ENCODE peak calls at places on chromosome X, in four cellular contexts. W is transverse colon, P is K562, C is heart right ventricle. K is an unnamed sample.

GRCh38 chrX:113675278-113675677 is 834.6 kb upstream of the AMOT start:
- DNase-seq in P (no peak), C (no peak), W (no peak), K (no peak)

GRCh38 chrX:131812847-131813825 is 210.0 kb upstream of the STK26 start:
- DNase-seq in P (peak; percentile 22), C (no peak), W (peak; percentile 82), K (no peak)

GRCh38 chrX:70554523-70554922 is 109.9 kb downstream of the DLG3 start:
- DNase-seq in P (no peak), C (no peak), W (no peak), K (no peak)

GRCh38 chrX:30971761-30972603 is 82.9 kb upstream of the TAB3 start:
- DNase-seq in W (peak; percentile 17), C (no peak), P (peak; percentile 16), K (peak; percentile 37)

GRCh38 chrX:153864561-153865320 is 21.2 kb downstream of the L1CAM start:
- DNase-seq in P (no peak), W (no peak), C (no peak), K (no peak)

GRCh38 chrX:19388741-19389140 is 45.0 kb downstream of the PDHA1 start:
- DNase-seq in W (no peak), P (no peak), C (no peak), K (no peak)

GRCh38 chrX:3743821-3744439 is 30.5 kb upstream of the PRKX start:
- DNase-seq in C (no peak), P (no peak), W (peak; percentile 9), K (no peak)

GRCh38 chrX:37712458-37712857 is 26.9 kb downstream of the XK start:
- DNase-seq in W (no peak), C (no peak), P (no peak), K (no peak)

GRCh38 chrX:74514384-74514783 is 93.1 kb downstream of the SLC16A2 start:
- DNase-seq in P (no peak), C (no peak), W (no peak), K (no peak)

GRCh38 chrX:108736509-108737479 is at the start of gene IRS4:
- DNase-seq in P (no peak), C (no peak), W (no peak), K (no peak)

GRCh38 chrX:20542072-20542471 is 275.4 kb upstream of the RPS6KA3 start:
- DNase-seq in C (no peak), W (no peak), P (no peak), K (no peak)

GRCh38 chrX:85052636-85053343 is 49.1 kb downstream of the APOOL start:
- DNase-seq in W (no peak), C (no peak), P (no peak), K (no peak)

GRCh38 chrX:119266364-119266995 is 30.4 kb downstream of the PGRMC1 start:
- DNase-seq in P (peak; percentile 27), W (peak; percentile 11), C (no peak), K (no peak)

GRCh38 chrX:86349115-86349514 is 200.9 kb downstream of the DACH2 start:
- DNase-seq in W (no peak), C (no peak), P (no peak), K (no peak)
- TF ChIP-seq CTCF in W (no peak), C (no peak), P (no peak), K (no peak)

GRCh38 chrX:40106677-40107290 is 9.0 kb upstream of the BCOR start:
- DNase-seq in W (no peak), P (no peak), C (peak; percentile 19), K (no peak)
- H3K27me3 ChIP-seq in W (no peaks in the 10 kb centered on the region), P (no peaks in the 10 kb centered on the region), C (no peaks in the 10 kb centered on the region), K (no peaks in the 10 kb centered on the region)

DNA sequence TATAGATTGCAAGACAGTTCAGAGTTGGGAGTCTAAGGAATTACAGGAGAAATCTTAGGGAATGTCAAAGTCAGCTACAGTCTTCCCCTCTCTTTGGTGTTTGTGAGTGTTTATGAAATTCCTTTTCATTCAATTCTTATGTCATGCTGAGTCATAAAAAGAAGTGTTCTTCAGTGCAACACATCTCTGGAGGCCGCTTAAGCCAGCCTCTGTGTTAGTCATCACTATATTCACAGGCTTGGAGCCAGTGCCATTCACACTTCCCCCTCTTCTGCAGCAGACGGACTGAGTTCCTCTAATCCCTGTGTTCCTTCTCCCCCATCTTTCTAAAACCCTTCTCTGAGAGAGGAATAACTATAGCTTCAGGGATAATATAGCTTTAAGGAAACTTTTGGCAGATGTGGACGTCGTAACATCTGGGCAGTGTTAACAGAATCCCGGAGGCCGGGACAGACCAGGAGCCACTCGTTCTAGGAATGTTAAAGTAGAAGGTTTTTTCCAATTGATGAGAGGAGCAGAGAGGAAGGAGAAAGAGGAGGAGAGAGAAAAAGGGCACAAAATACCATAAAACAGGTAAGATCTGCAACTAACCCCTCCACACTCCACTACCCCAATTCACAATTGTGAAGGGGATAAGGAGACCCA is at the start of gene SRPX2:
- DNase-seq in C (no peak), W (peak; percentile 50), P (no peak), K (no peak)
- H3K4me3 ChIP-seq in C (peak within 1 kb of the TSS; percentile 32), W (peak within 1 kb of the TSS; percentile 16), P (no peak within 1 kb of the TSS), K (no peak within 1 kb of the TSS)

DNA sequence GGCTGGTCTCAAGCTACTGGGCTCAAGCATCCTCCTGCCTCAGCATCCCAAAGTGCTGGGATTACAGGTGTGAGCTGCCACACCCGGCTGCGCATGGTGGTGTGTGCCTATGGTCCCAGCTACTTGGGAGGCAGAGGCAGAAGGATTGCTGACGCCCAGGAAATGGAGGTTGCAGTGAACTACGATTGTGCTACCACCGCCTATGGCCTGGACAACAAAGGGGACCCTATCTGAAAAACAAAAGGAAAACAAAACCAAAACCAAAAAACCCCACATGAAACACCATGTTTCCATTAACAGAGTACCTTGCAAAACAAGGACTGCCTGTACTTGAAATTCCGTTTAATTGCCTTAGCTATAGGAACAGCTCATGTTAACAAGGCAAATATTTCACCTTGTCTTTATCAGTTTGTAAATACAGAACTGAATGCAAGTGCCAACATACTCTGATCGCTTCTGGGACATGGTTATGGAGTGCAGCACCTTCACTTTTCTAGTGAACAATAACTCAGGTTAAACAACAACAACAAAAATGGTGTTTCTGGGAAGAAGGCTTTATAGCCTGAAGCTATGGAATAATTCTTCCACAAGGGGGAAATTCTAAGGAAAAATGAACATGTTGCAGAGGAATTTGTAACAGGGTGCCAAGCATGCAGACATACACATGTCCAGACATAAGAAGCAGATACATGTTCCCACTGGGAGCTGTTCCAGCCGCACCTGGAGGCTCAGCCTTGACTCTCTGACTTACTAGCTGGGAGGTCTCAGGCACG is 73.2 kb upstream of the STS start:
- DNase-seq in C (no peak), W (no peak), P (no peak), K (no peak)
- TF ChIP-seq CTCF in C (no peak), W (no peak), P (no peak), K (no peak)

DNA sequence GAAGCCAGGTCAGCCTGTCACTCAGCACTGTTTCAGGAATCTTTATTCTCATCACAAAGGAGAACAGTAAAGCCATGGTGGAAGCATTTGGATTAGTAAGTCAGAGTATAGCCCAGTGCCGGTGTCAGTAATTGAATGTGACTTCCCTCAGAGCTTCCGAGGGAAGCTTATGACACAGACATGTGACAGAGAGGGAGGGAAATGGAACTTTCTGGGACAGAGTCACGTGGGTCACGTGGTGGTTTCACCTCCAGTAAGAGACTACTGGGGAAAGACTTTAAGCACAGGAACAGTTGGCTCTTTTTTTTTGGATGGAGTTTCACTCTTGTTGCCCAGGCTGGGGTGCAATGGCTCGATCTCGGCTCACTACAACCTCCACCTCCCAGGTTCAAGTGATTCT is 53.3 kb upstream of the CCDC160 start:
- DNase-seq in P (no peak), C (no peak), W (no peak), K (no peak)
- H3K27me3 ChIP-seq in P (no peaks in the 10 kb centered on the region), C (no peaks in the 10 kb centered on the region), W (no peaks in the 10 kb centered on the region), K (peaks cover 10% of the 10 kb centered on the region)

GRCh38 chrX:24216037-24216436 is 66.5 kb downstream of the ZFX start:
- DNase-seq in W (no peak), C (no peak), P (no peak), K (no peak)
- H3K4me3 ChIP-seq in W (no peak overlapping the region), C (no peak overlapping the region), P (no peak overlapping the region), K (no peak overlapping the region)

GRCh38 chrX:51459125-51459524 is 37.3 kb downstream of the NUDT11 start:
- DNase-seq in W (no peak), C (no peak), P (no peak), K (no peak)
- TF ChIP-seq CTCF in W (peak; percentile 25), C (no peak), P (peak; percentile 55), K (peak; percentile 9)

GRCh38 chrX:148854351-148854750 is 353.9 kb downstream of the AFF2 start:
- DNase-seq in C (no peak), W (no peak), P (no peak), K (no peak)
- H3K27me3 ChIP-seq in C (no peaks in the 10 kb centered on the region), W (no peaks in the 10 kb centered on the region), P (no peaks in the 10 kb centered on the region), K (no peaks in the 10 kb centered on the region)

DNA sequence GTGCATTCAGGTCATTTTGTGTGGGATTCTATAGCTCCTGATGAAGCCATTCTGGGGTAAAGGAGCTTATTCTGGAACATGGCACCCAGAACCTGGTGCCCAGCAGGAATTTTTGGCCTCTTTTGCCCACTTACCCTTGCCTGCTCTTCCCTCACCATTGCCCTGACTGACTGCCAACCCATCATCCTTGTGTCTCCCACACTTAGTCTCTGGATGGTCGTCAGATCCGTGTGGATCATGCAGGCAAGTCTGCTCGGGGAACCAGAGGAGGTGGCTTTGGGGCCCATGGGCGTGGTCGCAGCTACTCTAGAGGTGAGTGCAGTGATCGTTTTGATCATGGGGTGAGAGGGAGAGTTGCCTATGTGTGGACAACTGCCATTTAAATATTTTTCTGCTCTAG is 1.8 kb downstream of the RBM3 start:
- DNase-seq in P (no peak), C (no peak), W (no peak), K (no peak)
- H3K4me3 ChIP-seq in P (peak overlapping the region; percentile 90), C (peak overlapping the region; percentile 87), W (peak overlapping the region; percentile 90), K (peak overlapping the region; percentile 64)

DNA sequence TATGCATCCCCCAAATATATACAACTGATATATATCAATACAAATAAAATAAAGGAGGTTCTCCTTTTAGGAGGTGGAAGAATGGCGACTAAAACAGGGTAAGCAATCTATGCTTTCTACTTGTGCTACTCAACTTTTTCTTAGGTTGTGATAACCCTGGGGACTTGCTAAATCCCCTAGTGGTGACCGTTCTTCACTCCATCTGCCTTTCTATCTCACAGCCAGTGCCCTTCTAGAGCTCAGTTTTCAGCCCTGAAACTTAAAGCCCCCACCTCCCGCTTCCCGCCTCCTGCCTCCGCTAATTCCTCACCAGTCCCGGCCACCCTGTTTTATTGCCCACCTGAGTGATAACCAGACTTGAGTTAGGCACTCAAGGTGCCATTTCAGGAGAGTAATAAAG is 15.5 kb upstream of the ESX1 start:
- DNase-seq in W (no peak), P (no peak), C (no peak), K (no peak)
- TF ChIP-seq CTCF in W (no peak), P (no peak), C (no peak), K (no peak)

K was measured in HL-60.